ENCODE peak calls at places on chromosomes 6 and 20, in six cellular contexts. O is left lung; Y is T-helper 2 cell; F is CD8-positive, alpha-beta memory T cell; Z is T-helper 1 cell; R is amygdala. P is an unnamed sample.

GRCh38 chr20:15708984-15709598 is 864.2 kb downstream of the KIF16B start:
- DNase-seq in Z (no peak), R (no peak), O (no peak), Y (peak), F (no peak), P (peak)

GRCh38 chr6:142543576-142543975 is 241.8 kb downstream of the ADGRG6 start:
- DNase-seq in Y (no peak), F (no peak), R (no peak), O (no peak), Z (no peak), P (no peak)

GRCh38 chr6:131789219-131789618 is 18.6 kb upstream of the ENPP1 start:
- DNase-seq in F (no peak), R (no peak), Z (peak), Y (peak), O (no peak), P (no peak)

GRCh38 chr20:2797136-2797983 is 3.1 kb downstream of the CPXM1 start:
- DNase-seq in Z (no peak), O (no peak), R (no peak), Y (no peak), F (peak), P (no peak)

GRCh38 chr20:24863356-24863755 is 85.7 kb upstream of the CST7 start:
- DNase-seq in O (no peak), F (no peak), R (no peak), Y (no peak), Z (no peak), P (no peak)

GRCh38 chr6:1667012-1667804 is 57.5 kb downstream of the FOXC1 start:
- DNase-seq in Z (no peak), R (no peak), O (no peak), Y (no peak), F (no peak), P (no peak)

GRCh38 chr20:49811825-49812462 is 684 bp upstream of the SLC9A8 start:
- DNase-seq in R (no peak), O (no peak), Y (no peak), Z (peak), F (no peak), P (no peak)

GRCh38 chr6:28606424-28607391 is 81.0 kb downstream of the GPX5 start:
- DNase-seq in R (peak), Z (peak), F (no peak), Y (peak), O (no peak), P (no peak)

GRCh38 chr20:21147593-21147992 is 21.7 kb downstream of the KIZ start:
- DNase-seq in Y (peak), F (no peak), O (no peak), Z (peak), R (no peak), P (no peak)

GRCh38 chr6:10610289-10610688 is 84.1 kb downstream of the C6orf52 start:
- DNase-seq in Y (no peak), R (no peak), Z (no peak), F (no peak), O (no peak), P (no peak)

P was measured in CD4-positive, alpha-beta memory T cell.